ENCODE peak calls at places on chromosomes 11 and 22, in six cellular contexts. One of them, this sample, is unnamed.

GRCh38 chr11:57180964-57181363 is 789 bp upstream of the LRRC55 start:
- DNase-seq in IMR-90: no peak
- DNase-seq in transverse colon: no peak
- DNase-seq in neural progenitor cell: no peak
- DNase-seq in hepatocyte: no peak
- DNase-seq in cardiac fibroblast: no peak
- DNase-seq in this sample: no peak

GRCh38 chr22:26483043-26483438 is 542 bp downstream of the HPS4 start:
- DNase-seq in IMR-90: no peak
- DNase-seq in transverse colon: no peak
- DNase-seq in neural progenitor cell: no peak
- DNase-seq in hepatocyte: no peak
- DNase-seq in cardiac fibroblast: no peak
- DNase-seq in this sample: no peak

GRCh38 chr11:1557904-1558831 is 13.9 kb downstream of the DUSP8 start:
- DNase-seq in IMR-90: peak; percentile 84
- DNase-seq in transverse colon: peak; percentile 66
- DNase-seq in neural progenitor cell: no peak
- DNase-seq in hepatocyte: peak; percentile 71
- DNase-seq in cardiac fibroblast: peak; percentile 57
- DNase-seq in this sample: peak; percentile 53

GRCh38 chr11:65503923-65504670 is 5.3 kb downstream of the MALAT1 start:
- DNase-seq in IMR-90: peak; percentile 59
- DNase-seq in transverse colon: no peak
- DNase-seq in neural progenitor cell: no peak
- DNase-seq in hepatocyte: peak; percentile 61
- DNase-seq in cardiac fibroblast: peak; percentile 70
- DNase-seq in this sample: no peak

GRCh38 chr11:32115406-32115805 is 24.5 kb downstream of the RCN1 start:
- DNase-seq in IMR-90: no peak
- DNase-seq in transverse colon: no peak
- DNase-seq in neural progenitor cell: no peak
- DNase-seq in hepatocyte: peak; percentile 22
- DNase-seq in cardiac fibroblast: peak; percentile 21
- DNase-seq in this sample: no peak

GRCh38 chr11:68657021-68657780 is 27.1 kb upstream of the GAL start:
- DNase-seq in IMR-90: no peak
- DNase-seq in transverse colon: no peak
- DNase-seq in neural progenitor cell: no peak
- DNase-seq in hepatocyte: no peak
- DNase-seq in cardiac fibroblast: no peak
- DNase-seq in this sample: no peak

GRCh38 chr11:96187779-96188624 is 155.0 kb downstream of the MAML2 start:
- DNase-seq in IMR-90: peak; percentile 85
- DNase-seq in transverse colon: no peak
- DNase-seq in neural progenitor cell: no peak
- DNase-seq in hepatocyte: peak; percentile 38
- DNase-seq in cardiac fibroblast: peak; percentile 93
- DNase-seq in this sample: no peak

GRCh38 chr11:57791321-57792059 is 29.9 kb downstream of the CTNND1 start:
- DNase-seq in IMR-90: no peak
- DNase-seq in transverse colon: peak; percentile 28
- DNase-seq in neural progenitor cell: no peak
- DNase-seq in hepatocyte: no peak
- DNase-seq in cardiac fibroblast: no peak
- DNase-seq in this sample: peak; percentile 79

GRCh38 chr11:118111744-118112035 is 24.9 kb upstream of the SMIM35 start:
- DNase-seq in IMR-90: no peak
- DNase-seq in transverse colon: no peak
- DNase-seq in neural progenitor cell: no peak
- DNase-seq in hepatocyte: no peak
- DNase-seq in cardiac fibroblast: no peak
- DNase-seq in this sample: no peak

GRCh38 chr11:11211888-11212287 is 141.2 kb downstream of the CSNK2A3 start:
- DNase-seq in IMR-90: no peak
- DNase-seq in transverse colon: no peak
- DNase-seq in neural progenitor cell: no peak
- DNase-seq in hepatocyte: no peak
- DNase-seq in cardiac fibroblast: no peak
- DNase-seq in this sample: no peak

GRCh38 chr22:37870273-37870672 is 21.1 kb downstream of the EIF3L start:
- DNase-seq in IMR-90: peak; percentile 59
- DNase-seq in transverse colon: no peak
- DNase-seq in neural progenitor cell: no peak
- DNase-seq in hepatocyte: no peak
- DNase-seq in cardiac fibroblast: no peak
- DNase-seq in this sample: no peak

GRCh38 chr11:35990170-35990569 is 46.3 kb downstream of the LDLRAD3 start:
- DNase-seq in IMR-90: no peak
- DNase-seq in transverse colon: no peak
- DNase-seq in neural progenitor cell: no peak
- DNase-seq in hepatocyte: no peak
- DNase-seq in cardiac fibroblast: no peak
- DNase-seq in this sample: no peak

GRCh38 chr11:65414776-65415498 is 7.7 kb upstream of the NEAT1 start:
- DNase-seq in IMR-90: peak; percentile 39
- DNase-seq in transverse colon: peak; percentile 8
- DNase-seq in neural progenitor cell: no peak
- DNase-seq in hepatocyte: no peak
- DNase-seq in cardiac fibroblast: peak; percentile 22
- DNase-seq in this sample: no peak

GRCh38 chr22:32644252-32645100 is 157.0 kb upstream of the TIMP3 start:
- DNase-seq in IMR-90: peak; percentile 59
- DNase-seq in transverse colon: peak; percentile 50
- DNase-seq in neural progenitor cell: no peak
- DNase-seq in hepatocyte: peak; percentile 69
- DNase-seq in cardiac fibroblast: peak; percentile 22
- DNase-seq in this sample: peak; percentile 13

GRCh38 chr11:95154514-95154913 is 64.9 kb downstream of the ENDOD1 start:
- DNase-seq in IMR-90: peak; percentile 19
- DNase-seq in transverse colon: peak; percentile 62
- DNase-seq in neural progenitor cell: peak; percentile 80
- DNase-seq in hepatocyte: peak; percentile 71
- DNase-seq in cardiac fibroblast: peak; percentile 68
- DNase-seq in this sample: peak; percentile 61

GRCh38 chr11:96188625-96189006 is 154.4 kb downstream of the MAML2 start:
- DNase-seq in IMR-90: peak; percentile 57
- DNase-seq in transverse colon: no peak
- DNase-seq in neural progenitor cell: no peak
- DNase-seq in hepatocyte: no peak
- DNase-seq in cardiac fibroblast: peak; percentile 70
- DNase-seq in this sample: no peak

GRCh38 chr11:123291201-123291869 is 96.3 kb upstream of the CLMP start:
- DNase-seq in IMR-90: no peak
- DNase-seq in transverse colon: no peak
- DNase-seq in neural progenitor cell: no peak
- DNase-seq in hepatocyte: no peak
- DNase-seq in cardiac fibroblast: no peak
- DNase-seq in this sample: no peak

GRCh38 chr11:66851251-66851620 is 5.6 kb upstream of the LRFN4 start:
- DNase-seq in IMR-90: no peak
- DNase-seq in transverse colon: no peak
- DNase-seq in neural progenitor cell: no peak
- DNase-seq in hepatocyte: no peak
- DNase-seq in cardiac fibroblast: no peak
- DNase-seq in this sample: no peak

GRCh38 chr22:30873086-30873650 is 95.4 kb downstream of the MORC2 start:
- DNase-seq in IMR-90: no peak
- DNase-seq in transverse colon: peak; percentile 1
- DNase-seq in neural progenitor cell: no peak
- DNase-seq in hepatocyte: no peak
- DNase-seq in cardiac fibroblast: no peak
- DNase-seq in this sample: no peak

GRCh38 chr11:134949716-134950115 is 537.7 kb upstream of the B3GAT1 start:
- DNase-seq in IMR-90: peak; percentile 26
- DNase-seq in transverse colon: no peak
- DNase-seq in neural progenitor cell: no peak
- DNase-seq in hepatocyte: no peak
- DNase-seq in cardiac fibroblast: no peak
- DNase-seq in this sample: no peak

GRCh38 chr22:50141462-50141861 is 29.1 kb upstream of the PANX2 start:
- DNase-seq in IMR-90: no peak
- DNase-seq in transverse colon: no peak
- DNase-seq in neural progenitor cell: no peak
- DNase-seq in hepatocyte: no peak
- DNase-seq in cardiac fibroblast: no peak
- DNase-seq in this sample: no peak

GRCh38 chr11:614583-615452 is 932 bp downstream of the IRF7 start:
- DNase-seq in IMR-90: no peak
- DNase-seq in transverse colon: peak; percentile 61
- DNase-seq in neural progenitor cell: peak; percentile 16
- DNase-seq in hepatocyte: no peak
- DNase-seq in cardiac fibroblast: no peak
- DNase-seq in this sample: no peak

GRCh38 chr22:38950527-38951111 is 6.8 kb upstream of the APOBEC3A start:
- DNase-seq in IMR-90: no peak
- DNase-seq in transverse colon: no peak
- DNase-seq in neural progenitor cell: no peak
- DNase-seq in hepatocyte: no peak
- DNase-seq in cardiac fibroblast: no peak
- DNase-seq in this sample: no peak

DNA sequence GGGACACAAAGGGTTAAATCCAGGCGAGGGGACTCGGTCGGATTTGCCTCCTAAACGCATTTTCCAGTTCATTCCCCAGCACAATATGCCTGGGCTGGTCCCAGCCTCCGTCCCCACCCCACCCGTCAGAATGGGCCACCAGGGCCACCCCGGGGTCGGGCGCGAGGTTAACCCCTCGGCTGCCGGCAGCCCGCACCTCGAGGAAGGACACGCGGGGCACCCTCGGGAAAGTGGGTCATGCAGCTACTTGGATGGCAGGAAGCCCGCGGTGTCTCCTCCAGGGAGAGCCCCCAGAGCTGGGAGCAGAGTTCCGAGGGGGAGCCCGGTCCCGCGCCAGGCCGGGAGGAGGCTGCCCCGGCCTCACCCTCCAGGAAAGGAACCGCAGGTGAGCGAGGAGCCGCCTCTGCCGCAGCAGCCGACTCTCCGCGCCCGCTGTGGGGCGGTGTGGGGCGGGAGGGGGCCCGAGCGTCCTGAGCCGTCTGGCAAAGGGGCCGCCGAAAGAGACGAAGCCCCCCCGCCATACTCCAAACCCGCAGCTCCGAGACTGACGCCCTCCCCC is 1.4 kb downstream of the NECTIN1 start:
- DNase-seq in IMR-90: no peak
- DNase-seq in transverse colon: peak; percentile 72
- DNase-seq in neural progenitor cell: peak; percentile 95
- DNase-seq in hepatocyte: peak; percentile 69
- DNase-seq in cardiac fibroblast: no peak
- DNase-seq in this sample: peak; percentile 55
- TF ChIP-seq CTCF in IMR-90: peak; percentile 12
- TF ChIP-seq CTCF in transverse colon: no peak
- TF ChIP-seq CTCF in neural progenitor cell: peak; percentile 28
- TF ChIP-seq CTCF in hepatocyte: peak; percentile 24
- TF ChIP-seq CTCF in cardiac fibroblast: peak; percentile 9
- TF ChIP-seq CTCF in this sample: no peak

GRCh38 chr11:106262852-106263251 is 185.4 kb downstream of the AASDHPPT start:
- DNase-seq in IMR-90: no peak
- DNase-seq in transverse colon: no peak
- DNase-seq in neural progenitor cell: no peak
- DNase-seq in hepatocyte: no peak
- DNase-seq in cardiac fibroblast: peak; percentile 5
- DNase-seq in this sample: no peak
- TF ChIP-seq CTCF in IMR-90: no peak
- TF ChIP-seq CTCF in transverse colon: no peak
- TF ChIP-seq CTCF in neural progenitor cell: no peak
- TF ChIP-seq CTCF in hepatocyte: no peak
- TF ChIP-seq CTCF in cardiac fibroblast: no peak
- TF ChIP-seq CTCF in this sample: no peak

DNA sequence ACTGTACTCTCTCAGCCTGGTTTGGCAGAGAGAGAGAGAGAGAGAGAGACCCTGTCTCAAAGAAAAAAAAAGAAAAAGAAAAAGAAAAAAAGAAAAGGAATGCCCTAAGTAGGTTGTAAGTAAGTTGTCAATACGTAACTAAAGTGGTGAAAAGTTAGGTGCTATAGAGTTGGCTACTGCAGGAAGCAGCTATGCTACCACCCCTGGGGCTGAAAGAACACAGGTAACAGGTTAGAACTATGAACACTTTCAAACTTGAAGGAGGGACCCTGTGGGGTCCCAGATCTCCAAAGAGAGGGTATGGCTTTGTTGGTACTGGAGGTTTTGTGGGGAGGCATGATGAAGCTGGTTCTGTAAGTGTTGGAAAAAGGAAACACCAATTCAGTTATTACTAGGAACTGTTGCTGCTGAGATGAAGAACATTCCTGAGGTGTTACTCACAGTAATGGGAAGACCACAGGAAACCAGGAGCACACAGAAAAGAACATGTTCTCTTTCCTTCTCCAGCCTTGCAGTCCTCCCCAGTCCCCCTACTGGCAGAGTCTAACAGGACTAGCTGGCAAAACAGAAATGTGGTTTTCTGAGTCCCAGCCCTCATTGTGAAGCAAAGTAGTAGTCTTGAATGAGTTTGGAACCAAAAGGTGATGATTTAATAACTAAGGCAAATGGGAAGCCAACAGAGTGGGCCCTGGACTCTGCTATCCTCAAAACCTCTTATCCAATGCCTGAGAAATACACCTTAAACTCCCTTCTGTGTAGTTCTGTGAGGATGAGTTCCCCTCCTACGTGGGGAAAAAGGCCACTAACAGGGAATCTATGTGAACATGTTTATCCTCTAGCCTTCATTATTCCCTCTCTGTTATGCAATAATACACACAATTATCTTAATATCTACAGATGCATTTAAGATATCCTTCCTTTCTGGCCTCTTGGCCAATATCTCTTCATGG is 427.0 kb upstream of the DDI1 start:
- DNase-seq in IMR-90: peak; percentile 96
- DNase-seq in transverse colon: no peak
- DNase-seq in neural progenitor cell: no peak
- DNase-seq in hepatocyte: peak; percentile 74
- DNase-seq in cardiac fibroblast: peak; percentile 97
- DNase-seq in this sample: peak; percentile 50
- TF ChIP-seq CTCF in IMR-90: peak; percentile 69
- TF ChIP-seq CTCF in transverse colon: no peak
- TF ChIP-seq CTCF in neural progenitor cell: peak; percentile 42
- TF ChIP-seq CTCF in hepatocyte: peak; percentile 42
- TF ChIP-seq CTCF in cardiac fibroblast: peak; percentile 89
- TF ChIP-seq CTCF in this sample: peak; percentile 46

DNA sequence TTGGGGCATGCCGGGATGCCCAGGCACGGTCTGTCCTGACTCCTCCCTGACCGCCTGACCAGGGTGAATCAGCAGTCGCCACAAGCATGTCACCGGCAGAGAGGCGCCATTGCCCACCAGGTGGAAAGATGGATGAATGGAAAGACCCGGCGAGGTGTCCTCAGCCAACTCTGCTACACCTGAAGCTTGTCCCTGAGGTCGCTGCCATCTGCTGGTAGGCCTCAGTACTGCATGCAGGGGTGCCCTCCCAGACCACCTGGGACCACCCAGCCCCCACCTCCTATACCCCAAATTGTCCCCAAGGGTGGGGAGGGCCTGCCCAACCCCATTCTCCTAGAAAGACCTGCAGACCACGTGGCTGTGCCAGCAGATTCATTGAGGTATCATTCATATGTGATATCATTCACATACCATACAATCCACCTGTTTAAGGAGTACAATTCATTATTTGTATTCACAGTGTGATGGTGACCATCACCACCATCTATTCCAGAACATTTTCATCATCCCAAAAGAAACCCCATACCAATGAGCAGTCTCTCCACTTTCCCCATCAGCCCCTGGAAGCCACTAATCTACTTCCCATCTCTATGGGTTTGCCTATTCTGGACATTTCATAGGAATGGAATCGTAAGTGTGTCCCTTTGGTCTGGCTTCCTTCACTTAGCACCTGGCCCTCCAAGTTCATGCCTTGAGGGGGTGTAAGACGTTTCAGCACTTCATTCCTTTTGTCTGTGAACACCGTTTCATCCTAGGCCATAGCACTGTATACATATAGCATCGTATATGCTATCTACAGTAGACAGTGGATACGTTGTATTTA is 17.5 kb downstream of the FGF3 start:
- DNase-seq in IMR-90: no peak
- DNase-seq in transverse colon: no peak
- DNase-seq in neural progenitor cell: peak; percentile 71
- DNase-seq in hepatocyte: peak; percentile 48
- DNase-seq in cardiac fibroblast: peak; percentile 12
- DNase-seq in this sample: peak; percentile 55
- TF ChIP-seq CTCF in IMR-90: peak; percentile 63
- TF ChIP-seq CTCF in transverse colon: peak; percentile 61
- TF ChIP-seq CTCF in neural progenitor cell: peak; percentile 83
- TF ChIP-seq CTCF in hepatocyte: peak; percentile 72
- TF ChIP-seq CTCF in cardiac fibroblast: peak; percentile 83
- TF ChIP-seq CTCF in this sample: peak; percentile 87